ENCODE peak calls at places on chromosomes 2 and 18, in six cellular contexts. L, S, X, C, J and P are unnamed samples. For H3K4me1, the result is how much of the 10 kb centered on the place peaks cover.

GRCh38 chr2:186498834-186499233 is 12.8 kb downstream of the ZC3H15 start:
- DNase-seq in L (no peak), S (no peak), X (no peak), C (no peak), J (no peak), P (no peak)

GRCh38 chr18:44927127-44927849 is 246.6 kb downstream of the SETBP1 start:
- DNase-seq in L (no peak), S (no peak), X (no peak), C (no peak), J (no peak), P (no peak)

GRCh38 chr18:13775058-13775457 is 48.6 kb downstream of the RNMT start:
- DNase-seq in L (no peak), S (no peak), X (no peak), C (no peak), J (no peak), P (no peak)

GRCh38 chr2:26552641-26553040 is 74.7 kb upstream of the OTOF start:
- DNase-seq in L (peak), S (no peak), X (no peak), C (peak), J (no peak), P (no peak)

GRCh38 chr2:45001629-45002385 is 7.4 kb downstream of the SIX2 start:
- DNase-seq in L (no peak), S (no peak), X (no peak), C (no peak), J (no peak), P (no peak)

GRCh38 chr2:12502759-12503158 is 214.0 kb upstream of the TRIB2 start:
- DNase-seq in L (no peak), S (no peak), X (no peak), C (no peak), J (no peak), P (no peak)

GRCh38 chr2:138691667-138692066 is 88.5 kb downstream of the NXPH2 start:
- DNase-seq in L (no peak), S (no peak), X (no peak), C (no peak), J (no peak), P (no peak)

GRCh38 chr2:50401772-50402653 is 629.9 kb downstream of the NRXN1 start:
- DNase-seq in L (peak), S (peak), X (no peak), C (no peak), J (peak), P (peak)

GRCh38 chr18:744824-745597 is 32.6 kb upstream of the ENOSF1 start:
- DNase-seq in L (no peak), S (no peak), X (no peak), C (no peak), J (no peak), P (no peak)

GRCh38 chr18:741931-742512 is 29.6 kb upstream of the ENOSF1 start:
- DNase-seq in L (no peak), S (no peak), X (no peak), C (no peak), J (peak), P (no peak)
- TF ChIP-seq CTCF in L (peak), S (peak), X (peak), C (peak), J (peak), P (peak)

GRCh38 chr18:35464731-35465728 is 32.7 kb downstream of the INO80C start:
- DNase-seq in L (no peak), S (no peak), X (no peak), C (no peak), J (no peak), P (no peak)

GRCh38 chr18:35463837-35464236 is 33.9 kb downstream of the INO80C start:
- DNase-seq in L (no peak), S (no peak), X (no peak), C (no peak), J (no peak), P (no peak)

GRCh38 chr18:35460719-35461118 is 37.0 kb downstream of the INO80C start:
- DNase-seq in L (no peak), S (no peak), X (no peak), C (no peak), J (no peak), P (no peak)

GRCh38 chr18:35459997-35460396 is 37.8 kb downstream of the INO80C start:
- DNase-seq in L (no peak), S (no peak), X (no peak), C (no peak), J (no peak), P (no peak)

DNA sequence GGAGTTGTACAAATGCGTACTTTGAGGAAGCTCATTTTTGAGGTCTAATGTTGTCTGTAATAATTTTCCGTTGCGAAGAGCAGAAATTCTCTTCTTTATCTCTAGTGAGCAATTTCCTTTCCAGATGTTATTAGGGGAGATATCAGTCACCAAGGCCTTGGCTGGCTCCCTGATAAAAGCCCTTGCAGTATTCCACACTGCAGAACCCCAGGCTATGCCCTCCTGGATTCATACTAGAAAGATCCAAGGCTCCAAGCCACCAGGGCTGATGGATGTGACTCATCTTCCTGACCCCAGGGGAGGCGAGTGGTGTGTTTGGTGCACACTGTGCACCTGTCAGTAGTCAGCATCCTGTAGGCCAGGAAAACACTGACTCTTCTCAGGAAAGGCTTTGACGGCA is 34.7 kb downstream of the INO80C start:
- DNase-seq in L (no peak), S (no peak), X (no peak), C (no peak), J (no peak), P (peak)
- H3K4me1 ChIP-seq in L (under half), S (under half), X (under half), C (under half), J (under half), P (under half)

GRCh38 chr2:109330056-109330455 is 201.1 kb downstream of the SH3RF3 start:
- DNase-seq in L (no peak), S (no peak), X (no peak), C (no peak), J (no peak), P (no peak)

GRCh38 chr2:109332880-109333279 is 203.9 kb downstream of the SH3RF3 start:
- DNase-seq in L (no peak), S (no peak), X (no peak), C (no peak), J (no peak), P (no peak)

GRCh38 chr2:109333414-109334194 is 204.6 kb downstream of the SH3RF3 start:
- DNase-seq in L (no peak), S (no peak), X (no peak), C (no peak), J (no peak), P (no peak)

GRCh38 chr2:109331081-109331480 is 202.1 kb downstream of the SH3RF3 start:
- DNase-seq in L (no peak), S (no peak), X (no peak), C (no peak), J (no peak), P (no peak)

GRCh38 chr2:109331864-109332848 is 203.2 kb downstream of the SH3RF3 start:
- DNase-seq in L (peak), S (peak), X (peak), C (peak), J (peak), P (peak)
- TF ChIP-seq POLR2A in L (no peak), S (no peak), X (no peak), C (no peak), J (no peak), P (no peak)

DNA sequence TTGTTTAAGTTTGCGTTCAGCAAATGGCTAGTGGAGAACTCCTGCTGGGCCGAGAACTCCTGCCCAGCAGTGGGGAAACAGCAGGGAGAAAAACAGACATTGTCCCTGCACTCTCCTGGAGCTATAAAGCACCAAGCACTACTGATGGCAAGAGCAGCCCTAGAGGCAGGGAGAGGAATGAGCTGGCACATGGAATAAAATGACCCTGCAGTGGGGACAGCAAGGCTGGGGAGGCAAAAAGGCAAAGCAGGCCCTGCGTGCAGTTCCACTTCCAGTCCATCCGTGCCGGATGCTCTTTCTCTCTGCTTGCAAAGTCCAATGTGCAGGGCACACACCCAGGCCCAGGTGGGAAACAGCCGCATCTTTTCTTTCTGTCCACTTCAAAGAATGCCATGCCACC is 415.5 kb downstream of the LRATD1 start:
- DNase-seq in L (no peak), S (no peak), X (no peak), C (no peak), J (no peak), P (no peak)
- TF ChIP-seq CTCF in L (no peak), S (no peak), X (no peak), C (no peak), J (no peak), P (no peak)

DNA sequence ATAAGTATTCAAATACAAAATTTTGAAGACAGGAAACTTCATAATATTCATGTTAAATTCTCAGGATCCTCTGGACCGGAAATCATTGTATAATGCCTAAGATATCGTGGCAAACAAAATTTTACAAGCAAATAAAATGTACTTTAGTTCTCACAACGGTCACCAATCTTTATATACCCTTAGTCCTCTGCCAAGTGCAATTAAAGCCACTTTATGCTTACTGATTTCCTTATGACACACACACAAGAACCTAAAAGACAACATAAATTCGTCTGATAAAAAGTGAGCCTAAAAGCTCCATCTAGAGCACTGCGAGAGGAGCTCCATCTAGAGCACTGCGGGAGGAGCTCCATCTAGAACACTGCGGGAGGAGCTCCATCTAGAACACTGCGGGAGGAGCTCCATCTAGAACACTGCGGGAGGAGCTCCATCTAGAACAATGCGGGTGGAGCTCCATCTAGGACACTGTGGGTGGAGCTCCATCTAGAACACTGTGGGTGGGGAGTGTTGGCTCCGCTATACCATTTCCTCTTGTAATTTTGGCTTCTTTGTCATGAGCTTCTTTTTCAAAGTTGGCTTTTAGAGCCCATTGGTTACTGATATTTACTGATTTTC is 15.9 kb downstream of the ATP8B1 start:
- DNase-seq in L (no peak), S (no peak), X (no peak), C (no peak), J (no peak), P (no peak)
- H3K4me1 ChIP-seq in L (half or more), S (under half), X (half or more), C (under half), J (under half), P (under half)